ENCODE peak calls at places on chromosomes 3 and 15, in seven cellular contexts. U, H, Q, J, M, D and S are unnamed samples.

GRCh38 chr15:63856711-63857458 is 23.1 kb upstream of the HERC1 start:
- DNase-seq in U (peak), H (peak), Q (no peak), J (no peak), M (no peak), D (no peak), S (no peak)

GRCh38 chr3:88302003-88302393 is 152.2 kb downstream of the C3orf38 start:
- DNase-seq in U (no peak), H (no peak), Q (no peak), J (no peak), M (no peak), D (no peak), S (no peak)

GRCh38 chr15:82140859-82141258 is 95.0 kb upstream of the MEX3B start:
- DNase-seq in U (no peak), H (no peak), Q (no peak), J (no peak), M (no peak), D (no peak), S (no peak)

GRCh38 chr15:55372701-55373440 is 35.3 kb downstream of the CCPG1 start:
- DNase-seq in U (no peak), H (no peak), Q (peak), J (no peak), M (no peak), D (no peak), S (no peak)

GRCh38 chr15:98669638-98670037 is 21.3 kb downstream of the IGF1R start:
- DNase-seq in U (no peak), H (no peak), Q (no peak), J (no peak), M (no peak), D (no peak), S (no peak)

GRCh38 chr15:49122541-49123062 is 32.8 kb downstream of the COPS2 start:
- DNase-seq in U (no peak), H (no peak), Q (no peak), J (no peak), M (no peak), D (no peak), S (no peak)

GRCh38 chr15:31256385-31257265 is 70.0 kb upstream of the KLF13 start:
- DNase-seq in U (no peak), H (no peak), Q (peak), J (peak), M (no peak), D (no peak), S (no peak)

GRCh38 chr3:55330355-55330754 is 156.8 kb downstream of the WNT5A start:
- DNase-seq in U (peak), H (peak), Q (no peak), J (peak), M (no peak), D (peak), S (peak)

GRCh38 chr15:60396100-60396499 is 1.7 kb downstream of the ANXA2 start:
- DNase-seq in U (no peak), H (no peak), Q (no peak), J (no peak), M (no peak), D (no peak), S (no peak)

GRCh38 chr3:81702126-81702525 is 59.3 kb downstream of the GBE1 start:
- DNase-seq in U (no peak), H (no peak), Q (no peak), J (no peak), M (no peak), D (no peak), S (no peak)

GRCh38 chr15:101620645-101621044 is 31.5 kb downstream of the TM2D3 start:
- DNase-seq in U (no peak), H (no peak), Q (peak), J (no peak), M (no peak), D (no peak), S (no peak)

GRCh38 chr3:141049681-141050080 is 1.5 kb upstream of the SPSB4 start:
- DNase-seq in U (no peak), H (no peak), Q (no peak), J (no peak), M (no peak), D (no peak), S (no peak)

GRCh38 chr3:195239121-195239520 is 31.8 kb downstream of the XXYLT1 start:
- DNase-seq in U (no peak), H (no peak), Q (no peak), J (no peak), M (no peak), D (no peak), S (no peak)

GRCh38 chr15:39628131-39628482 is 47.2 kb downstream of the THBS1 start:
- DNase-seq in U (no peak), H (no peak), Q (no peak), J (no peak), M (no peak), D (no peak), S (no peak)

GRCh38 chr3:197259096-197259495 is 39.3 kb downstream of the DLG1 start:
- DNase-seq in U (no peak), H (no peak), Q (no peak), J (no peak), M (no peak), D (no peak), S (no peak)

GRCh38 chr3:10464068-10464434 is 41.3 kb downstream of the ATP2B2 start:
- DNase-seq in U (no peak), H (no peak), Q (no peak), J (no peak), M (no peak), D (no peak), S (no peak)

GRCh38 chr3:113212155-113212844 is 943 bp downstream of the BOC start:
- DNase-seq in U (no peak), H (peak), Q (no peak), J (no peak), M (no peak), D (peak), S (no peak)

GRCh38 chr3:15646924-15647511 is 45.5 kb downstream of the BTD start:
- DNase-seq in U (peak), H (peak), Q (peak), J (peak), M (no peak), D (peak), S (peak)

GRCh38 chr15:37081985-37082384 is 18.4 kb downstream of the MEIS2 start:
- DNase-seq in U (no peak), H (no peak), Q (no peak), J (no peak), M (no peak), D (no peak), S (no peak)

GRCh38 chr15:77024273-77025065 is 29.5 kb downstream of the PSTPIP1 start:
- DNase-seq in U (no peak), H (peak), Q (peak), J (peak), M (peak), D (peak), S (no peak)

GRCh38 chr3:14487086-14487485 is 53.1 kb downstream of the GRIP2 start:
- DNase-seq in U (no peak), H (no peak), Q (no peak), J (no peak), M (no peak), D (no peak), S (no peak)

GRCh38 chr3:11903447-11903846 is 56.8 kb upstream of the TAMM41 start:
- DNase-seq in U (no peak), H (no peak), Q (no peak), J (no peak), M (no peak), D (no peak), S (no peak)

GRCh38 chr3:176867681-176868663 is 329.3 kb downstream of the TBL1XR1 start:
- DNase-seq in U (no peak), H (no peak), Q (peak), J (peak), M (no peak), D (peak), S (no peak)

GRCh38 chr15:100124936-100125626 is 216.7 kb downstream of the ADAMTS17 start:
- DNase-seq in U (no peak), H (no peak), Q (no peak), J (no peak), M (no peak), D (no peak), S (no peak)

GRCh38 chr3:157159037-157159761 is 748 bp downstream of the CCNL1 start:
- DNase-seq in U (peak), H (peak), Q (peak), J (peak), M (peak), D (peak), S (no peak)

GRCh38 chr15:27873039-27873438 is 226.1 kb downstream of the OCA2 start:
- DNase-seq in U (no peak), H (no peak), Q (no peak), J (no peak), M (no peak), D (no peak), S (no peak)

GRCh38 chr3:191356586-191357439 is 26.5 kb upstream of the UTS2B start:
- DNase-seq in U (peak), H (peak), Q (no peak), J (peak), M (no peak), D (peak), S (peak)

GRCh38 chr15:92840149-92840548 is 60.0 kb upstream of the CHD2 start:
- DNase-seq in U (no peak), H (no peak), Q (peak), J (no peak), M (no peak), D (no peak), S (no peak)

GRCh38 chr3:183428140-183429023 is at the start of gene MCF2L2:
- DNase-seq in U (peak), H (peak), Q (peak), J (peak), M (peak), D (peak), S (no peak)

GRCh38 chr3:183430325-183430957 is 2.0 kb upstream of the MCF2L2 start:
- DNase-seq in U (no peak), H (no peak), Q (peak), J (no peak), M (no peak), D (no peak), S (no peak)

DNA sequence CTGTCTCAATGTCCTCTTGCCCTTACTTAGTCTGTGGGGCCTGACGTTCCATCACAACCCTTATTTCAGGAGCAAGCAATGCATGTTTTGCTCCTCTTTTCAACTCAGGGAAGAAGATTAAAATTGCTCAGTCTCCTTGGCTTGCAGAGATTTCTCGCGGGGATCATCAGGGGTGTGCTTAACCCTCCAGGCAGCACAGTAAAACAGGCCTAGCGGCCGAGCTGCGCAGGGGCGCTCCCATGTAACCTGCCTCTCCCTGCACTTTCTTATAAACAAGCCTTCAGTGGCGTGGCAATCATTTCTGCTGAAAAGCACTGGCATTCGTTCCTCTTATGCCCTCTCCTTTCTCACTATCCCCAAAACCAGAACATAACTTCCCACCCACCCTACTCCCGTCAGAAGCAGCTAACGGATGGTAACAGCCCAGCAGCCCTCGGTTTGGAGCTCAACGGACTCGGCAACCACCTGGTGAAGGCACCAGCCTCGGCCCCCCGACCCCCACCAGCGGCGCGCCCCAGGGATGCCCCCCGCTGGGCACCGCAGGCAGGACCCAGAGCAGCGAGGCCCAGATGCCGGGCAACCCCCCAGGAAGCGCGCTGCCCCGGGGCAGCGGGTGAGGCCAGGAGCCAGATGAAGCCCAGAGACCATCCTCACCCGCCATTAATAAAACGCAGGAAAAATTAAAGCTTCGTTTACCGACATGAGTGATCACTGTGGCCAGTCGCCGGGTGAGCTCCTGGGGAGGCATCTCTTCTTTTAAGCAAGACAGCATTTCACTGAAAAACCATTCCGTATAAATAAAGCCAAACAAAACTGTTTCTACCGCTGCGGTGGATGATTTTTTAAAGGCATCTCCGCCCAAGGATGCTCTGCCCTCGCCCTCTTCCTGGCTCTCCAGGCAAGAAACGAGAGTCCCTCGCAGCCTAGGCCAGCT is 946 bp downstream of the MCF2L2 start:
- DNase-seq in U (no peak), H (no peak), Q (no peak), J (no peak), M (peak), D (no peak), S (no peak)
- H3K4me3 ChIP-seq in U (peak), H (peak), Q (peak), J (peak), M (peak), D (peak), S (peak)

GRCh38 chr15:80090879-80091503 is 31.5 kb downstream of the ZFAND6 start:
- DNase-seq in U (no peak), H (no peak), Q (no peak), J (no peak), M (no peak), D (no peak), S (no peak)
- TF ChIP-seq CTCF in U (peak), H (peak), Q (peak), J (no peak), M (no peak), D (peak), S (peak)

GRCh38 chr15:80580536-80581260 is 114.4 kb upstream of the ABHD17C start:
- DNase-seq in U (no peak), H (no peak), Q (no peak), J (no peak), M (peak), D (no peak), S (no peak)
- H3K4me3 ChIP-seq in U (no peak), H (no peak), Q (no peak), J (no peak), M (no peak), D (no peak), S (no peak)

GRCh38 chr3:123025642-123026521 is 1.7 kb downstream of the SEMA5B start:
- DNase-seq in U (no peak), H (no peak), Q (no peak), J (no peak), M (no peak), D (peak), S (no peak)

GRCh38 chr3:123028233-123028828 is 768 bp upstream of the SEMA5B start:
- DNase-seq in U (peak), H (peak), Q (peak), J (no peak), M (no peak), D (peak), S (peak)

GRCh38 chr3:123026551-123027291 is 842 bp downstream of the SEMA5B start:
- DNase-seq in U (no peak), H (no peak), Q (no peak), J (no peak), M (peak), D (peak), S (no peak)

GRCh38 chr3:123031051-123031450 is 3.5 kb upstream of the SEMA5B start:
- DNase-seq in U (no peak), H (no peak), Q (no peak), J (no peak), M (no peak), D (no peak), S (no peak)

GRCh38 chr3:123027292-123028232 is at the start of gene SEMA5B:
- DNase-seq in U (no peak), H (no peak), Q (no peak), J (no peak), M (peak), D (peak), S (no peak)
- TF ChIP-seq CTCF in U (no peak), H (no peak), Q (peak), J (peak), M (peak), D (peak), S (peak)

GRCh38 chr3:120567370-120568197 is 28.6 kb upstream of the NDUFB4 start:
- DNase-seq in U (peak), H (peak), Q (no peak), J (no peak), M (no peak), D (peak), S (no peak)
- H3K4me3 ChIP-seq in U (peak), H (peak), Q (no peak), J (no peak), M (no peak), D (no peak), S (no peak)

DNA sequence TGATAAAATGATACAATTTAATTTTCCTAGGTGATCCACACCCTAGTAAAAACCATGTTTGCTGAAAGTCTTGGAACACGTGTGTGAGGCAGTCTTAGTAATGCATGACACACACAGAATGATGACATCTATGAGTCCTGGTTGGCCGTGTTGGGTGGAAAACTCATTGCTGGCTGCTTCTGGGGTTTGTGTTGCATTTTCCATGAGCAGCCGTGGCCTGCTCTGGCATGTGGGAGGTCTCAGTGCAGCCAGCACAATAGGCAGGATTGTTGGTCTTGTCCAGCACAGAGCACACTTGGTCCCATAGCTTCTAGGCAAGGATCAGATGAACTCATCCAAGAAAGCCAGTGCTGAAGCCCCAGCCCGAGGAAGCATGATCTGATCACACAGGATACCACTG is 172.8 kb upstream of the UBE3A start:
- DNase-seq in U (no peak), H (no peak), Q (no peak), J (no peak), M (no peak), D (no peak), S (no peak)
- TF ChIP-seq CTCF in U (no peak), H (no peak), Q (no peak), J (no peak), M (no peak), D (no peak), S (no peak)